ENCODE peak calls at places on chromosome 19, in eight cellular contexts. One of them, this sample, is unnamed.

GRCh38 chr19:913080-913748 is at the start of gene R3HDM4:
- DNase-seq in lower leg skin: peak; percentile 96
- DNase-seq in uterus: peak; percentile 84
- DNase-seq in tibial artery: peak; percentile 88
- DNase-seq in fibroblast of the aortic adventitia: peak; percentile 42
- DNase-seq in left ventricle myocardium inferior: peak; percentile 87
- DNase-seq in CD4-positive, alpha-beta T cell: peak; percentile 88
- DNase-seq in fibroblast of lung: peak; percentile 56
- DNase-seq in this sample: peak; percentile 92

GRCh38 chr19:13260883-13261653 is 110.9 kb downstream of the IER2 start:
- DNase-seq in tibial artery: no peak
- DNase-seq in CD4-positive, alpha-beta T cell: no peak
- DNase-seq in uterus: no peak
- DNase-seq in fibroblast of the aortic adventitia: peak; percentile 87
- DNase-seq in left ventricle myocardium inferior: no peak
- DNase-seq in lower leg skin: no peak
- DNase-seq in fibroblast of lung: peak; percentile 88
- DNase-seq in this sample: no peak

GRCh38 chr19:2540646-2541454 is 64.9 kb downstream of the GADD45B start:
- DNase-seq in fibroblast of the aortic adventitia: peak; percentile 98
- DNase-seq in lower leg skin: peak; percentile 98
- DNase-seq in left ventricle myocardium inferior: peak; percentile 93
- DNase-seq in CD4-positive, alpha-beta T cell: no peak
- DNase-seq in fibroblast of lung: peak; percentile 99
- DNase-seq in uterus: peak; percentile 86
- DNase-seq in tibial artery: peak; percentile 93
- DNase-seq in this sample: peak; percentile 97

GRCh38 chr19:52138614-52139290 is 986 bp downstream of the ZNF616 start:
- DNase-seq in lower leg skin: no peak
- DNase-seq in CD4-positive, alpha-beta T cell: no peak
- DNase-seq in uterus: peak; percentile 16
- DNase-seq in left ventricle myocardium inferior: no peak
- DNase-seq in fibroblast of lung: peak; percentile 40
- DNase-seq in fibroblast of the aortic adventitia: no peak
- DNase-seq in tibial artery: no peak
- DNase-seq in this sample: no peak

GRCh38 chr19:29681422-29682235 is 16.4 kb downstream of the PLEKHF1 start:
- DNase-seq in tibial artery: peak; percentile 79
- DNase-seq in uterus: no peak
- DNase-seq in CD4-positive, alpha-beta T cell: no peak
- DNase-seq in fibroblast of the aortic adventitia: peak; percentile 83
- DNase-seq in lower leg skin: peak; percentile 84
- DNase-seq in fibroblast of lung: peak; percentile 69
- DNase-seq in left ventricle myocardium inferior: no peak
- DNase-seq in this sample: no peak

GRCh38 chr19:38543807-38544568 is 73.8 kb downstream of the MAP4K1 start:
- DNase-seq in fibroblast of the aortic adventitia: peak; percentile 85
- DNase-seq in tibial artery: peak; percentile 82
- DNase-seq in uterus: peak; percentile 41
- DNase-seq in lower leg skin: no peak
- DNase-seq in CD4-positive, alpha-beta T cell: no peak
- DNase-seq in left ventricle myocardium inferior: peak; percentile 32
- DNase-seq in fibroblast of lung: peak; percentile 85
- DNase-seq in this sample: no peak

GRCh38 chr19:29866011-29866410 is 54.2 kb downstream of the CCNE1 start:
- DNase-seq in uterus: no peak
- DNase-seq in lower leg skin: no peak
- DNase-seq in CD4-positive, alpha-beta T cell: no peak
- DNase-seq in left ventricle myocardium inferior: no peak
- DNase-seq in fibroblast of the aortic adventitia: no peak
- DNase-seq in fibroblast of lung: no peak
- DNase-seq in tibial artery: no peak
- DNase-seq in this sample: no peak

GRCh38 chr19:10116866-10117616 is 2.7 kb downstream of the EIF3G start:
- DNase-seq in fibroblast of lung: no peak
- DNase-seq in fibroblast of the aortic adventitia: no peak
- DNase-seq in left ventricle myocardium inferior: no peak
- DNase-seq in uterus: no peak
- DNase-seq in tibial artery: no peak
- DNase-seq in lower leg skin: no peak
- DNase-seq in CD4-positive, alpha-beta T cell: no peak
- DNase-seq in this sample: no peak

GRCh38 chr19:15576526-15577156 is 38.4 kb upstream of the CYP4F8 start:
- DNase-seq in fibroblast of the aortic adventitia: no peak
- DNase-seq in uterus: no peak
- DNase-seq in tibial artery: no peak
- DNase-seq in lower leg skin: peak; percentile 46
- DNase-seq in CD4-positive, alpha-beta T cell: no peak
- DNase-seq in left ventricle myocardium inferior: no peak
- DNase-seq in fibroblast of lung: no peak
- DNase-seq in this sample: no peak

DNA sequence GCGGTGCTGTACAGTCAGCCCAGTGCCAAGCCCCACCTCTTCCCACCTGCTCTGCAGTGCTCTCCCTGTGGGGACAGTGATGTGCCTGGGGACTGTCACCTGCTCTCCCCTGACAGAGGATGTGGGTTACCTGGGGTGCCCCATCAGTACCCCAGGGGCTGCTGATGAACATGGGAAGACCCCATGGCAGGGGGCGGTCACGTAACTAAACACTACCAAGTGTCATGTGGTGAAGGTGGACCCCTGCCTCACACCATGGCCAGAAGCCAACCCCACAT is 12.7 kb downstream of the KDM4B start:
- DNase-seq in fibroblast of the aortic adventitia: no peak
- DNase-seq in CD4-positive, alpha-beta T cell: no peak
- DNase-seq in lower leg skin: no peak
- DNase-seq in fibroblast of lung: no peak
- DNase-seq in uterus: no peak
- DNase-seq in left ventricle myocardium inferior: no peak
- DNase-seq in tibial artery: no peak
- DNase-seq in this sample: no peak
- TF ChIP-seq CTCF in fibroblast of the aortic adventitia: no peak
- TF ChIP-seq CTCF in CD4-positive, alpha-beta T cell: no peak
- TF ChIP-seq CTCF in lower leg skin: no peak
- TF ChIP-seq CTCF in fibroblast of lung: no peak
- TF ChIP-seq CTCF in uterus: no peak
- TF ChIP-seq CTCF in left ventricle myocardium inferior: no peak
- TF ChIP-seq CTCF in tibial artery: no peak
- TF ChIP-seq CTCF in this sample: no peak

GRCh38 chr19:28154077-28154476 is 1058.9 kb downstream of the UQCRFS1 start:
- DNase-seq in fibroblast of the aortic adventitia: no peak
- DNase-seq in tibial artery: no peak
- DNase-seq in left ventricle myocardium inferior: no peak
- DNase-seq in fibroblast of lung: no peak
- DNase-seq in CD4-positive, alpha-beta T cell: no peak
- DNase-seq in uterus: no peak
- DNase-seq in lower leg skin: no peak
- DNase-seq in this sample: no peak

GRCh38 chr19:28155265-28155664 is 1057.7 kb downstream of the UQCRFS1 start:
- DNase-seq in lower leg skin: no peak
- DNase-seq in fibroblast of the aortic adventitia: no peak
- DNase-seq in tibial artery: no peak
- DNase-seq in fibroblast of lung: no peak
- DNase-seq in CD4-positive, alpha-beta T cell: no peak
- DNase-seq in left ventricle myocardium inferior: no peak
- DNase-seq in uterus: no peak
- DNase-seq in this sample: no peak

GRCh38 chr19:28164214-28164613 is 1048.7 kb downstream of the UQCRFS1 start:
- DNase-seq in left ventricle myocardium inferior: no peak
- DNase-seq in lower leg skin: no peak
- DNase-seq in uterus: no peak
- DNase-seq in tibial artery: no peak
- DNase-seq in fibroblast of lung: no peak
- DNase-seq in fibroblast of the aortic adventitia: no peak
- DNase-seq in CD4-positive, alpha-beta T cell: no peak
- DNase-seq in this sample: no peak

GRCh38 chr19:28159065-28159464 is 1053.9 kb downstream of the UQCRFS1 start:
- DNase-seq in tibial artery: no peak
- DNase-seq in left ventricle myocardium inferior: no peak
- DNase-seq in fibroblast of the aortic adventitia: no peak
- DNase-seq in CD4-positive, alpha-beta T cell: no peak
- DNase-seq in lower leg skin: no peak
- DNase-seq in fibroblast of lung: no peak
- DNase-seq in uterus: no peak
- DNase-seq in this sample: no peak
- TF ChIP-seq CTCF in tibial artery: no peak
- TF ChIP-seq CTCF in left ventricle myocardium inferior: no peak
- TF ChIP-seq CTCF in fibroblast of the aortic adventitia: no peak
- TF ChIP-seq CTCF in CD4-positive, alpha-beta T cell: no peak
- TF ChIP-seq CTCF in lower leg skin: no peak
- TF ChIP-seq CTCF in fibroblast of lung: no peak
- TF ChIP-seq CTCF in uterus: no peak
- TF ChIP-seq CTCF in this sample: no peak

DNA sequence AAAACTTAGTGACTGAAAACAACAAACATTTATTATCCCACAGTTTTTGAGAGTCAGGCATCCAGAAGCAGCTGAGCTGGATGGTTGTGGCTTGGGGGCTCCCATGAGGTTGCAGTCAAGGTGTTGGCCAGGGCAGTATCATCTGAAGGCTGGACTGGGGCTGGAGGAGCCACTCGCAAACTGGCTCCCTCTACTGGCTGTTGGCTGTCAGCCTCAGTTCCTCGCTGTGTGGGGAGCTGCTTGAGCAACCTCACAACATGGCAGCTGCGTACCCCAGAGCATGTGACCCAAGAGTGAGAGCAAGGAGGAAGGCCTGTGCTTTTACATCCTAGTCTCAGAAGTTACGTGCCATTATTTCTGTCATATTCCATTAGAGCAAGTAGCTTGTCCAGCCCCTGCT is 9.7 kb downstream of the YJU2 start:
- DNase-seq in left ventricle myocardium inferior: no peak
- DNase-seq in lower leg skin: no peak
- DNase-seq in fibroblast of lung: no peak
- DNase-seq in CD4-positive, alpha-beta T cell: no peak
- DNase-seq in tibial artery: no peak
- DNase-seq in uterus: no peak
- DNase-seq in fibroblast of the aortic adventitia: no peak
- DNase-seq in this sample: no peak
- TF ChIP-seq CTCF in left ventricle myocardium inferior: no peak
- TF ChIP-seq CTCF in lower leg skin: no peak
- TF ChIP-seq CTCF in fibroblast of lung: no peak
- TF ChIP-seq CTCF in CD4-positive, alpha-beta T cell: no peak
- TF ChIP-seq CTCF in tibial artery: no peak
- TF ChIP-seq CTCF in uterus: no peak
- TF ChIP-seq CTCF in fibroblast of the aortic adventitia: no peak
- TF ChIP-seq CTCF in this sample: no peak

GRCh38 chr19:8333771-8334457 is 9.1 kb downstream of the KANK3 start:
- DNase-seq in fibroblast of lung: no peak
- DNase-seq in lower leg skin: no peak
- DNase-seq in tibial artery: no peak
- DNase-seq in left ventricle myocardium inferior: no peak
- DNase-seq in CD4-positive, alpha-beta T cell: no peak
- DNase-seq in fibroblast of the aortic adventitia: no peak
- DNase-seq in uterus: no peak
- DNase-seq in this sample: no peak

GRCh38 chr19:8336665-8337064 is 6.4 kb downstream of the KANK3 start:
- DNase-seq in CD4-positive, alpha-beta T cell: no peak
- DNase-seq in fibroblast of the aortic adventitia: no peak
- DNase-seq in tibial artery: no peak
- DNase-seq in lower leg skin: no peak
- DNase-seq in uterus: no peak
- DNase-seq in fibroblast of lung: no peak
- DNase-seq in left ventricle myocardium inferior: no peak
- DNase-seq in this sample: no peak

GRCh38 chr19:8334458-8335342 is 8.4 kb downstream of the KANK3 start:
- DNase-seq in lower leg skin: no peak
- DNase-seq in fibroblast of lung: peak; percentile 73
- DNase-seq in CD4-positive, alpha-beta T cell: no peak
- DNase-seq in fibroblast of the aortic adventitia: peak; percentile 43
- DNase-seq in left ventricle myocardium inferior: peak; percentile 41
- DNase-seq in tibial artery: no peak
- DNase-seq in uterus: no peak
- DNase-seq in this sample: no peak

GRCh38 chr19:8336072-8336569 is 6.9 kb downstream of the KANK3 start:
- DNase-seq in left ventricle myocardium inferior: no peak
- DNase-seq in CD4-positive, alpha-beta T cell: no peak
- DNase-seq in lower leg skin: no peak
- DNase-seq in uterus: no peak
- DNase-seq in fibroblast of the aortic adventitia: no peak
- DNase-seq in fibroblast of lung: no peak
- DNase-seq in tibial artery: no peak
- DNase-seq in this sample: no peak

GRCh38 chr19:8335343-8336071 is 7.6 kb downstream of the KANK3 start:
- DNase-seq in fibroblast of lung: no peak
- DNase-seq in tibial artery: no peak
- DNase-seq in fibroblast of the aortic adventitia: no peak
- DNase-seq in CD4-positive, alpha-beta T cell: no peak
- DNase-seq in uterus: no peak
- DNase-seq in left ventricle myocardium inferior: no peak
- DNase-seq in lower leg skin: no peak
- DNase-seq in this sample: no peak
- TF ChIP-seq CTCF in fibroblast of lung: no peak
- TF ChIP-seq CTCF in tibial artery: no peak
- TF ChIP-seq CTCF in fibroblast of the aortic adventitia: no peak
- TF ChIP-seq CTCF in CD4-positive, alpha-beta T cell: no peak
- TF ChIP-seq CTCF in uterus: no peak
- TF ChIP-seq CTCF in left ventricle myocardium inferior: no peak
- TF ChIP-seq CTCF in lower leg skin: no peak
- TF ChIP-seq CTCF in this sample: peak; percentile 26

DNA sequence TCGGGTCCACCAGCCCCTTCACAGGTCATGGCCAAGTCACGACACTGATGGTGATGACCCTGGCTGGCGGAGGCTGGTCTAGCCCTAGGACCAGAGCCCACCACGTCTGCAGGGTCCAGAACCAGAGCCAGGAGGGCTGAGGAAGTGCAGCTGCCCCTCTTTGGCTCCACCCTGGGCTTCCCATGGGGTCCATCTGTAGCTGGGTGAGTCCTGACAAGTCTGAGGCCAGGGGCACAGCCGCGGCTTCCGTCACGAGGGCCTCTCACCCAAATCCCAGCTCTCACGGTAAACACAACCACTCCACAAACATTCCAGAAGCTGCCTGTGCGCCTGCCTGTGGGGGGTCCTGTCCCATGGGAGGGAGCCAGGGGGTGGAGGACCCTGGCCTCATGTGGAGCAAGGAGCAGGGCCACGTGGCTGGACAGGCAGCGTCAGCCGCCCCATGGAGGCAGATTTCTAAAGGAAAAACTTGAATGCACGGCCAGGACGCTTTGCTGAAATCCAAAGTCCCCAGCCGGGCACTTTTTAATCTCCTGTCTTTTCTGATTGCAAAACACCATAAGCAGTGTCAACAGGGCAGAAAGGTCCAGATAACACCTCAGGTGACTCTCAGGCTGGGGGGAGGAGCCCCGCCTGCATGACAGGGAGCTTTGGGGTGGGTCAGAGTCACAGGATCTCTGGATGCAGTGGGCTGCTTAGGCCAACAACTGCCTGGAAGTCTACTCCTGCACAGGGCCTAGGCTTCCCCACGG is 29.9 kb downstream of the CEBPG start:
- DNase-seq in lower leg skin: no peak
- DNase-seq in tibial artery: peak; percentile 60
- DNase-seq in uterus: peak; percentile 14
- DNase-seq in fibroblast of the aortic adventitia: no peak
- DNase-seq in left ventricle myocardium inferior: no peak
- DNase-seq in fibroblast of lung: no peak
- DNase-seq in CD4-positive, alpha-beta T cell: no peak
- DNase-seq in this sample: no peak
- TF ChIP-seq CTCF in lower leg skin: no peak
- TF ChIP-seq CTCF in tibial artery: no peak
- TF ChIP-seq CTCF in uterus: no peak
- TF ChIP-seq CTCF in fibroblast of the aortic adventitia: no peak
- TF ChIP-seq CTCF in left ventricle myocardium inferior: no peak
- TF ChIP-seq CTCF in fibroblast of lung: no peak
- TF ChIP-seq CTCF in CD4-positive, alpha-beta T cell: no peak
- TF ChIP-seq CTCF in this sample: no peak

This sample was measured in osteocyte.